ENCODE peak calls at places on chromosome 3, in eight cellular contexts. O is left lung, Q is heart left ventricle, S is neural progenitor cell, J is neuronal stem cell, H is breast epithelium, A is OCI-LY7, F is fibroblast of lung. G is an unnamed sample.

GRCh38 chr3:67329358-67329757 is 325.1 kb downstream of the SUCLG2 start:
- DNase-seq in S (no peak), J (no peak), O (no peak), F (no peak), A (no peak), Q (no peak), H (no peak), G (no peak)

GRCh38 chr3:52078781-52079560 is 22.6 kb upstream of the DUSP7 start:
- DNase-seq in J (no peak), S (no peak), A (no peak), H (no peak), F (no peak), O (peak; percentile 4), Q (peak; percentile 37), G (no peak)

GRCh38 chr3:58350627-58351013 is 17.9 kb downstream of the PXK start:
- DNase-seq in Q (no peak), J (no peak), O (no peak), A (no peak), S (no peak), H (no peak), F (peak; percentile 45), G (no peak)

GRCh38 chr3:188516515-188516914 is 362.6 kb downstream of the LPP start:
- DNase-seq in J (no peak), H (no peak), O (no peak), A (no peak), Q (no peak), S (no peak), F (no peak), G (no peak)

GRCh38 chr3:182739619-182740018 is 53.7 kb upstream of the ATP11B start:
- DNase-seq in S (no peak), Q (no peak), O (no peak), H (no peak), J (no peak), A (no peak), F (peak; percentile 50), G (no peak)

GRCh38 chr3:159265705-159266104 is 463.9 kb downstream of the MFSD1 start:
- DNase-seq in A (no peak), F (peak; percentile 80), H (no peak), O (no peak), Q (no peak), S (no peak), J (no peak), G (no peak)

GRCh38 chr3:138187296-138188012 is at the start of gene ARMC8:
- DNase-seq in S (peak; percentile 82), A (no peak), H (peak; percentile 57), J (peak; percentile 84), O (peak; percentile 59), F (no peak), Q (peak; percentile 85), G (peak; percentile 90)

GRCh38 chr3:28808068-28808467 is 459.4 kb upstream of the AZI2 start:
- DNase-seq in A (no peak), J (no peak), Q (no peak), O (no peak), F (no peak), H (no peak), S (no peak), G (no peak)

GRCh38 chr3:180612363-180612762 is 10.4 kb downstream of the TTC14 start:
- DNase-seq in H (no peak), A (no peak), F (no peak), J (no peak), Q (no peak), O (no peak), S (no peak), G (no peak)

GRCh38 chr3:7292362-7292761 is 431.4 kb downstream of the GRM7 start:
- DNase-seq in F (peak; percentile 23), O (no peak), J (no peak), A (no peak), Q (no peak), H (no peak), S (no peak), G (no peak)

GRCh38 chr3:101574388-101575156 is 592 bp downstream of the PCNP start:
- DNase-seq in O (peak; percentile 62), Q (no peak), F (peak; percentile 67), H (peak; percentile 59), A (peak; percentile 66), S (peak; percentile 66), J (peak; percentile 17), G (no peak)

GRCh38 chr3:196765454-196765853 is 25.8 kb downstream of the PAK2 start:
- DNase-seq in S (no peak), J (no peak), H (no peak), F (no peak), A (no peak), O (no peak), Q (no peak), G (no peak)

GRCh38 chr3:187931111-187931510 is 185.8 kb upstream of the BCL6 start:
- DNase-seq in F (peak; percentile 92), Q (no peak), J (no peak), H (no peak), A (no peak), S (no peak), O (no peak), G (no peak)

GRCh38 chr3:30319713-30320112 is 286.7 kb upstream of the TGFBR2 start:
- DNase-seq in S (peak; percentile 54), O (no peak), Q (no peak), A (peak; percentile 52), H (no peak), J (no peak), F (peak; percentile 39), G (peak; percentile 71)

GRCh38 chr3:190325923-190326322 is 3.7 kb upstream of the CLDN1 start:
- DNase-seq in J (no peak), A (no peak), O (no peak), F (peak; percentile 70), Q (no peak), S (no peak), H (no peak), G (no peak)

GRCh38 chr3:191197761-191198160 is 1.3 kb upstream of the OSTN start:
- DNase-seq in F (no peak), O (no peak), S (no peak), A (no peak), H (no peak), J (no peak), Q (no peak), G (no peak)

GRCh38 chr3:107910713-107911259 is 180.0 kb downstream of the CD47 start:
- DNase-seq in H (no peak), S (no peak), J (no peak), O (no peak), F (no peak), Q (no peak), A (no peak), G (no peak)

GRCh38 chr3:34312684-34313083 is 514.3 kb downstream of the PDCD6IP start:
- DNase-seq in O (no peak), A (no peak), J (no peak), Q (no peak), S (no peak), H (no peak), F (no peak), G (peak; percentile 74)

GRCh38 chr3:42742259-42742658 is 30.8 kb downstream of the CCDC13 start:
- DNase-seq in A (no peak), J (no peak), F (no peak), H (no peak), O (no peak), S (no peak), Q (no peak), G (peak; percentile 32)

GRCh38 chr3:31531465-31531991 is 1.2 kb upstream of the STT3B start:
- DNase-seq in O (no peak), H (no peak), J (no peak), S (no peak), A (peak; percentile 36), Q (no peak), F (peak; percentile 13), G (no peak)

GRCh38 chr3:138845071-138845685 is 10.4 kb upstream of the PIK3CB start:
- DNase-seq in J (no peak), F (no peak), S (peak; percentile 19), H (no peak), A (no peak), O (no peak), Q (no peak), G (peak; percentile 72)

GRCh38 chr3:138950006-138950644 is 3.1 kb downstream of the FOXL2NB start:
- DNase-seq in A (no peak), S (peak; percentile 77), J (no peak), O (no peak), H (no peak), F (peak; percentile 53), Q (no peak), G (peak; percentile 82)

DNA sequence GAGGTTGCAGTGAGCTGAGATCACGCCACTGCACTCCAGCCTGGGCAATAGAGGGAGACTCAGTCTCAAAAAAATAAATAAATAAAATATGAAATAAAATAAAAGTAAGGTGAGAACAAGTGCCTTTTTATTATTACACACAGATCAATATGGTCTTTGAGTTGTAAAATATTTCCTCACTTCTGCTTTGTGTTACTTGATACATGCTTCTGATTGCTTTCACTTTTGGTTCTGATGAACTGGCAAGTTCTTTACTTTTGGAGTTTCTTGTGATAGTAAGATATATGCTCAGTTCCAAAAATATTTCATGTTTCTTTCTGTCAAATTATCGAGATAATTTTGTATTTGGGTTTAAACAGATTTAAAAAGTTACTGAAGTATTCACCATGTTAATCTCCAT is 16.6 kb upstream of the GYG1 start:
- DNase-seq in A (no peak), F (no peak), J (no peak), S (no peak), H (no peak), O (no peak), Q (no peak), G (no peak)
- H3K4me3 ChIP-seq in A (no peak overlapping the region), F (peak overlapping the region; percentile 24), J (no peak overlapping the region), S (no peak overlapping the region), H (peak overlapping the region; percentile 8), O (no peak overlapping the region), Q (peak overlapping the region; percentile 22), G (no peak overlapping the region)

GRCh38 chr3:119187266-119187665 is 13.9 kb downstream of the UPK1B start:
- DNase-seq in H (no peak), F (peak; percentile 34), S (no peak), A (no peak), O (no peak), Q (no peak), J (no peak), G (no peak)
- H3K4me1 ChIP-seq in H (no peaks in the 10 kb centered on the region), F (no peaks in the 10 kb centered on the region), S (no peaks in the 10 kb centered on the region), A (no peaks in the 10 kb centered on the region), O (no peaks in the 10 kb centered on the region), Q (no peaks in the 10 kb centered on the region), J (no peaks in the 10 kb centered on the region), G (no peaks in the 10 kb centered on the region)

DNA sequence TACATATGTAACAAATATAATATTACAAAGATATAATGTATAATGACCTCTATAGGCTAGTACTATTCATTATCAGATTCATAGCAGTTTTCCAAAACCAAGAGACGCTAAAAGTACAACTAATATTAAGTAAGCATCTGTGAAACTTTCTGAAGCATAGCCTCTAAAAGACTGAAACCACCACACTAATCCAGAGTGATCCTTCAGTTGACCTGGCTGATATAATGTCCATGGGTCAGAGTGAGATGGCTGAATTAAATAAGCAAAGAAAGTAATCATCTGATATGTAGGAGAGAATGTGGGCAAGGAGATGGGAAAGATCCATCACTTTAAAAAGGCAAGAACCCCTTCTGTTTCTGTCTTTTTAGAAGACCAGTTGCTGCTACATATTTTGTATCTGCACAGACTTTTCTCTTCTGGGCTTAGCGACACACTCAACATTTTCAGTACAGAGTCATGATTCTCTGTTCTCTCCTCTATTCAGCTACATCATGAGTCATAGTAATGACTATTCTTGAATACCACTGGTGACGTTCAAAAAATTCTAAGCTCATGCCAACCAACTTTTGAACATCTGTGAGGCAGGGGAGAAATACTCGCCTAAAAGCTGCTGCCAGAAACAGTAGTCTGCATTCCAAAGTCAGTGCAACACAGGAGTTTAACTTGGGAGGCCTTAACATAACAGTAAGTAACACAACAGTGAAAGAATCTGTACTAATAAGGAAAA is 149.6 kb downstream of the MAGI1 start:
- DNase-seq in F (peak; percentile 98), O (no peak), J (no peak), S (no peak), A (no peak), Q (no peak), H (no peak), G (no peak)
- H3K4me3 ChIP-seq in F (no peak overlapping the region), O (no peak overlapping the region), J (no peak overlapping the region), S (no peak overlapping the region), A (no peak overlapping the region), Q (no peak overlapping the region), H (no peak overlapping the region), G (no peak overlapping the region)

GRCh38 chr3:122021811-122022401 is at the start of gene ILDR1:
- DNase-seq in F (no peak), Q (no peak), A (peak; percentile 78), H (peak; percentile 56), J (no peak), O (peak; percentile 68), S (peak; percentile 48), G (peak; percentile 81)
- H3K4me1 ChIP-seq in F (no peaks in the 10 kb centered on the region), Q (no peaks in the 10 kb centered on the region), A (peaks cover 73% of the 10 kb centered on the region), H (no peaks in the 10 kb centered on the region), J (no peaks in the 10 kb centered on the region), O (no peaks in the 10 kb centered on the region), S (no peaks in the 10 kb centered on the region), G (peaks cover 8% of the 10 kb centered on the region)

G was measured in endodermal cell.